ENCODE peak calls at places on chromosomes 3 and 15, in four cellular contexts. B is CD8-positive, alpha-beta T cell; G is Calu3; W is dorsolateral prefrontal cortex. S is an unnamed sample.

GRCh38 chr3:112634786-112635541 is 6.0 kb downstream of the CCDC80 start:
- DNase-seq in B (no peak), W (no peak), G (no peak), S (no peak)

GRCh38 chr3:115792206-115792955 is 169.1 kb downstream of the GAP43 start:
- DNase-seq in B (no peak), G (peak; percentile 40), W (no peak), S (no peak)

GRCh38 chr3:165259518-165260193 is 63.5 kb upstream of the SLITRK3 start:
- DNase-seq in W (no peak), B (no peak), G (no peak), S (no peak)

GRCh38 chr3:103992469-103992868 is 1374.2 kb upstream of the ALCAM start:
- DNase-seq in W (no peak), G (no peak), B (no peak), S (no peak)

GRCh38 chr3:195863121-195864061 is 45.0 kb downstream of the TNK2 start:
- DNase-seq in G (peak; percentile 90), W (peak; percentile 91), B (peak; percentile 77), S (peak; percentile 76)

GRCh38 chr15:78452485-78452884 is 14.5 kb downstream of the IREB2 start:
- DNase-seq in B (no peak), G (no peak), W (no peak), S (no peak)

GRCh38 chr3:172142074-172143059 is 103.0 kb downstream of the FNDC3B start:
- DNase-seq in G (peak; percentile 43), W (no peak), B (no peak), S (no peak)

GRCh38 chr15:55587321-55588069 is 650 bp downstream of the PYGO1 start:
- DNase-seq in W (no peak), G (peak; percentile 36), B (peak; percentile 49), S (peak; percentile 50)

GRCh38 chr15:34944946-34945345 is 24.6 kb downstream of the AQR start:
- DNase-seq in W (no peak), B (no peak), G (no peak), S (no peak)

GRCh38 chr3:96449803-96450202 is 364.6 kb upstream of the EPHA6 start:
- DNase-seq in W (no peak), B (no peak), G (no peak), S (no peak)

GRCh38 chr15:48865387-48866079 is 12.4 kb upstream of the EID1 start:
- DNase-seq in G (no peak), W (no peak), B (no peak), S (no peak)

GRCh38 chr15:69478259-69478687 is 25.7 kb downstream of the RPLP1 start:
- DNase-seq in G (peak; percentile 82), W (peak; percentile 58), B (peak; percentile 72), S (peak; percentile 64)

GRCh38 chr15:74838746-74839525 is 4.0 kb downstream of the ULK3 start:
- DNase-seq in G (no peak), B (no peak), W (no peak), S (no peak)

GRCh38 chr3:2274531-2274930 is 175.9 kb downstream of the CNTN4 start:
- DNase-seq in B (no peak), W (no peak), G (no peak), S (no peak)
- TF ChIP-seq CTCF in B (no peak), W (no peak), G (no peak), S (no peak)

GRCh38 chr3:76111808-76112207 is 326.5 kb upstream of the ZNF717 start:
- DNase-seq in B (no peak), G (no peak), W (no peak), S (no peak)

GRCh38 chr3:76107935-76108570 is 322.7 kb upstream of the ZNF717 start:
- DNase-seq in W (no peak), B (no peak), G (no peak), S (no peak)
- TF ChIP-seq CTCF in W (peak; percentile 69), B (no peak), G (no peak), S (peak; percentile 89)

GRCh38 chr3:120418866-120419490 is 31.8 kb downstream of the FSTL1 start:
- DNase-seq in G (peak; percentile 63), W (peak; percentile 66), B (no peak), S (no peak)
- TF ChIP-seq CTCF in G (peak; percentile 49), W (peak; percentile 61), B (no peak), S (peak; percentile 44)

GRCh38 chr3:136734382-136735070 is 17.7 kb downstream of the STAG1 start:
- DNase-seq in W (no peak), B (no peak), G (no peak), S (no peak)
- TF ChIP-seq CTCF in W (no peak), B (peak; percentile 34), G (no peak), S (no peak)

GRCh38 chr3:54157860-54158259 is 35.5 kb downstream of the CACNA2D3 start:
- DNase-seq in W (no peak), G (no peak), B (no peak), S (no peak)
- TF ChIP-seq CTCF in W (no peak), G (no peak), B (no peak), S (no peak)

DNA sequence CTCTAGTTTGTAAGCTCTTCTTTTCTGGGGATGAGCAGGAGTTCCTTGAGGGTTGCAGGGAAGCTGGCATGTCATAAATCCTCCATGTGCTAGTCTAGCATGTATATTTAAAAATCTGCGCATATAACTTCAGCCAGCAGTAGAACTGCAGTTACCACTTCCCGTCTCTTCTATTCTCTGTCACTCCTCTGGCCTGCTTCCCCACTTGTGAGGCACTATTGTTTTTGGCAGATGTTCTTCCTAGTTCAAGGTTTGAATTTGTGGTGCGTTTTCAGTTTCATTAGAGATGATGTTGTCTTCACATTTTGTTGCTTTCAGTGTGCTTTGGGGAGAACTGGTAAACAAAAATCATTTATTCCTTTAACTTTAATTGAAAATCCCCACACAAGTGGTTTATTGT is 169.1 kb upstream of the ZPLD1 start:
- DNase-seq in G (no peak), B (no peak), W (no peak), S (no peak)
- TF ChIP-seq CTCF in G (no peak), B (no peak), W (no peak), S (no peak)

GRCh38 chr15:26887926-26888666 is 21.2 kb downstream of the GABRA5 start:
- DNase-seq in G (no peak), B (no peak), W (no peak), S (no peak)

GRCh38 chr15:26888761-26889160 is 21.9 kb downstream of the GABRA5 start:
- DNase-seq in B (no peak), W (no peak), G (no peak), S (no peak)

GRCh38 chr15:26890451-26890850 is 23.6 kb downstream of the GABRA5 start:
- DNase-seq in B (no peak), G (no peak), W (no peak), S (no peak)

GRCh38 chr15:26890988-26891387 is 24.1 kb downstream of the GABRA5 start:
- DNase-seq in G (no peak), W (no peak), B (no peak), S (no peak)

GRCh38 chr15:26889298-26889898 is 22.5 kb downstream of the GABRA5 start:
- DNase-seq in W (no peak), B (no peak), G (peak; percentile 27), S (peak; percentile 33)
- TF ChIP-seq CTCF in W (peak; percentile 93), B (peak; percentile 81), G (no peak), S (peak; percentile 85)

GRCh38 chr15:98537516-98538060 is 110.8 kb upstream of the IGF1R start:
- DNase-seq in B (no peak), G (no peak), W (no peak), S (no peak)
- TF ChIP-seq CTCF in B (no peak), G (no peak), W (no peak), S (no peak)

GRCh38 chr15:97986781-97987180 is 26.3 kb downstream of the ARRDC4 start:
- DNase-seq in B (no peak), G (no peak), W (no peak), S (no peak)
- TF ChIP-seq CTCF in B (no peak), G (no peak), W (no peak), S (no peak)

DNA sequence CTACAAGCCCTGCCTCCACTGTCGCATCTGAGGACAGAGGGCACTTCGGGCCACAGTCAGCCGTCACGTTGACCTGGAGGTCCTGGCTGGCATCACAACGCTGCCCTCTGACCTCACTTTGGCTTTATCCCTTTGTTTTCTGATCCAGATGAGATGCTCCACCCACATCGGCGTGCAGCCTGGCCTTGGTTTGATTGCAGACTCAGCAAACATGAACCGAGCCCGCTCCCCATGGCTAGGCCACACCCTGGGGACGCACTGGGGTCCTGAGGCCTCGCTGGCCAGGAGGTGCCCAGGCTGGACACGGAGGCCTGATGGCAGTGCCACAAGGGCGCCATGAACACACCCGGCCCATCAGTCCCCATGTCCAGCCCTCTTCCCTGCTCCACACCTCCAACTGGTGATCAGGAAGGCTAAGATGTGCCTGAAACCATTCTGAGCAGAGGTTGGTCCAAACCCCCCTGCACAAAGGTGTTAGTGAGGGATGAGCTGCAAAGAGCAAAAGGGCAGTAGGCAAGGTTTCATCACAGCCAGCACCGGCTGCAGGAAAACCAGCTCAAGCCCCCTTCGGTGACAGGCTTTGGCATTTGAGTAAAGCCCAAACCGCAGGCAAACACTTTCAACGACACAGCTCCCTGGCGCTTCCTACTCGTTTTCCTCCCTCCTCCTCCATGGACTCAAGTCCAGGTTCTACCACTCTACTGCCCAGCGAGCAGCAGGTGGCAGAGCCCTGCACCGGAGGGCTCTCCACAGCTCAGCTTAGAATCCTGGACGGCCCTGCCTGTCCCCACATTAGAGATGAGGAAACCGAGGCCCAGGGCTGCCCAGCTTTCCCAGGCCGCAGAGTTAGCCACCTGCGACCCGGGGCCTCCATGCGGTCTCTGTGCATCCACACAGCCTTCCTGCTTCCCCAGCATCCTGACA is 165.8 kb downstream of the NUP210 start:
- DNase-seq in W (no peak), G (no peak), B (no peak), S (no peak)
- TF ChIP-seq CTCF in W (no peak), G (no peak), B (no peak), S (no peak)